ENCODE peak calls at places on chromosome 9, in four cellular contexts. O is SK-N-SH, U is A549, T is GM12878. R is an unnamed sample.

GRCh38 chr9:127203501-127204327 is 60.9 kb upstream of the GARNL3 start:
- DNase-seq in O (no peak), U (no peak), T (no peak), R (no peak)

GRCh38 chr9:106697799-106698591 is 165.0 kb upstream of the ZNF462 start:
- DNase-seq in O (peak; percentile 77), U (no peak), T (no peak), R (no peak)

GRCh38 chr9:91089405-91090131 is 272.1 kb downstream of the AUH start:
- DNase-seq in O (no peak), U (no peak), T (no peak), R (peak; percentile 52)

GRCh38 chr9:127318651-127319167 is 54.1 kb downstream of the GARNL3 start:
- DNase-seq in O (no peak), U (no peak), T (no peak), R (no peak)

GRCh38 chr9:124782661-124783574 is 6.0 kb downstream of the OLFML2A start:
- DNase-seq in O (no peak), U (no peak), T (no peak), R (no peak)

GRCh38 chr9:92147030-92147853 is 32.0 kb upstream of the SPTLC1 start:
- DNase-seq in O (no peak), U (peak; percentile 51), T (no peak), R (no peak)

GRCh38 chr9:128552744-128553221 is 396 bp downstream of the SPTAN1 start:
- DNase-seq in O (peak; percentile 80), U (no peak), T (no peak), R (no peak)

GRCh38 chr9:37921546-37922300 is 17.8 kb upstream of the SLC25A51 start:
- DNase-seq in O (no peak), U (no peak), T (no peak), R (no peak)

GRCh38 chr9:94991961-94992907 is 265.7 kb downstream of the AOPEP start:
- DNase-seq in O (no peak), U (no peak), T (no peak), R (peak; percentile 92)

GRCh38 chr9:18610956-18611355 is 137.0 kb downstream of the ADAMTSL1 start:
- DNase-seq in O (no peak), U (no peak), T (no peak), R (no peak)

DNA sequence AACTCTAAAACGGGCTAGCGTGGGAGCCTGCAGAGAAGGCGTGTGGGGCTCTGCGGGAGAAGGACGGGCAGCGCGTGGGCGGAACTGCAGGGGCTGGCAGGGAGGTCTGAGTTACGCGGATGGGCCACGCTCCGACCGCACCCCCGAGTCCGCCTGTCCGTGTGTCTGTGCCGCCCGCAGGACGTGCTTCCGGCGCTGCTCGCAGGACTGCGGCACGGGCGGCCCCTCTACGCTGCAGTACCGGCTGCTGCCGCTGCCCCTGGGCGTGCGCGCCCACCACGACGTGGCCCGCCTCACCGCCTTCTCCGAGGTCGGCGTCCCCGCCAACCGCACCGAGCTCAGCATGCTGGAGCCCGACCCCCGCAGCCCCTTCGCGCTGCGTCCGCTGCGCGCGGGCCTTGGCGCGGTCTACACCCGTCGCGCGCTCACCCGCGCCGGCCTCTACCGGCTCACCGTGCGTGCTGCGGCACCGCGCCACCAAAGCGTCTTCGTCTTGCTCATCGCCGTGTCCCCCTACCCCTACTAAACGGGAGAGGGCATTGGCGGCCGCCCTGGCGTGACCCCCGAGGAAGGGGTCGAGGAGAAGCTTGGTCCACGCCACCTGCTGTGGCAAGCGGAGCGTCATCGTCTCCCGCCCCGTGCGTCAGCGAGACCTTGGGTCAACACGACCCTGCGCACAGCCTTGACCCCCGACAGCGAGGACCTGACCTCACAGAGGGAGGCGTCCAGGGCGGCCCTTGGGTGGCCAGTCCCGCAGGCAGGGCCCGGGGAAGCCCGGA is 11.4 kb upstream of the ASS1 start:
- DNase-seq in O (peak; percentile 92), U (peak; percentile 87), T (no peak), R (no peak)
- TF ChIP-seq PBX3 in O (no peak), U (no peak), T (no peak), R (no peak)

GRCh38 chr9:114004221-114004716 is 73.8 kb downstream of the AMBP start:
- DNase-seq in O (no peak), U (no peak), T (no peak), R (no peak)
- TF ChIP-seq RAD21 in O (no peak), U (no peak), T (no peak), R (no peak)

DNA sequence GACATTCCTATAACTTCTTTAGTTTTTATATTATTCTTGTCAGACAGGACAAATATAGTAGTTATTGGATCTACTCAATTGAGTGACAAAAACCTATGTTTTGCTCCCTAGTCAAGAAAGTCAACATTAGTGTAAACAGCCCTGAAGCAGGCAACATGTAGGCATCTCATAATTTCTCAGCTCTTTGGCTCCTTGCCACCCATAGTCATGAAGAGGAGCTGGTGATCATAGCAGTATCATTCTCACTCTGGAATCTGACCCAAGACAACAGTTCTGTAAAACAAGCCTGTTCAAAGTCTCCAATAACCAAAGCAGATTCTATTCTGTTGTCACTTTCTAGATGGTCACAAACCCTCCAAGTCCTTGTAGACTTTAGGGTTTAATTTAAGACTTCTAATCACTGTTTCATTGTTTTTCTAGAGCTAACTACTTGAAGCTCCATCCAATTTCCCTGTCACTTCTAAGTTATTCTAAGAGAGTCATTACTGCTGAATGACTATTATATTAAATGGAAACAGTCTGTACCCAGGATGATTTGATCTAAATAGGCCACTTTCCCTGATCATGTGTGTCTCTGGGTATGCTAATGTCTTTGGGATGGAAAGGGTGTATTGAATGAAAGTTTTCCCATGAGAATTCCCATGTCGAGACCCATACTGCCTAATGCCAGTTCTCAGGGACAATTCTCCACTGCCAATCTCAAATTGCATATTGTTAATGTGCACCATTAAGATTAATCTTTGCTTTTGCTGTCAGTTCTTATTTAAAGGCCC is 533.3 kb downstream of the ACTL7B start:
- DNase-seq in O (no peak), U (no peak), T (no peak), R (no peak)
- TF ChIP-seq PBX3 in O (no peak), U (no peak), T (no peak), R (no peak)

GRCh38 chr9:7509586-7509985 is 290.0 kb downstream of the DMAC1 start:
- DNase-seq in O (no peak), U (no peak), T (no peak), R (no peak)

GRCh38 chr9:7510209-7510608 is 289.4 kb downstream of the DMAC1 start:
- DNase-seq in O (peak; percentile 14), U (no peak), T (no peak), R (no peak)

GRCh38 chr9:7507026-7507425 is 292.6 kb downstream of the DMAC1 start:
- DNase-seq in O (no peak), U (no peak), T (no peak), R (no peak)

GRCh38 chr9:7507539-7508251 is 291.9 kb downstream of the DMAC1 start:
- DNase-seq in O (no peak), U (no peak), T (no peak), R (no peak)
- TF ChIP-seq RAD21 in O (no peak), U (no peak), T (no peak), R (no peak)

R was measured in HepG2.